ENCODE peak calls at places on chromosomes 4 and X, in four cellular contexts. N is K562, S is GM13977, Y is AG04450. W is an unnamed sample.

GRCh38 chr4:7867191-7867590 is 72.5 kb downstream of the AFAP1 start:
- DNase-seq in N (no peak), S (no peak), Y (no peak), W (no peak)

GRCh38 chr4:33626242-33626641 is 2618.1 kb downstream of the ARAP2 start:
- DNase-seq in N (no peak), S (no peak), Y (no peak), W (no peak)

GRCh38 chrX:51802917-51803688 is 59.9 kb downstream of the GSPT2 start:
- DNase-seq in Y (peak), N (peak), S (peak), W (peak)

GRCh38 chr4:148730766-148731165 is 288.6 kb upstream of the NR3C2 start:
- DNase-seq in Y (no peak), N (no peak), S (no peak), W (no peak)

GRCh38 chrX:109374276-109374960 is 107.5 kb downstream of the GUCY2F start:
- DNase-seq in N (no peak), Y (no peak), S (no peak), W (no peak)

GRCh38 chrX:42837747-42838146 is 59.8 kb upstream of the PPP1R2C start:
- DNase-seq in S (no peak), N (no peak), Y (no peak), W (peak)

GRCh38 chr4:182549386-182549785 is 306.2 kb downstream of the TENM3 start:
- DNase-seq in N (no peak), S (no peak), Y (no peak), W (no peak)

GRCh38 chrX:16874458-16875095 is 4.4 kb upstream of the RBBP7 start:
- DNase-seq in S (no peak), N (no peak), Y (no peak), W (no peak)

GRCh38 chrX:69615779-69616519 is at the start of gene EDA:
- DNase-seq in S (peak), N (peak), Y (no peak), W (peak)

GRCh38 chr4:177190995-177191568 is 118.6 kb upstream of the NEIL3 start:
- DNase-seq in N (no peak), Y (no peak), S (no peak), W (no peak)

GRCh38 chrX:118240359-118240758 is 105.5 kb upstream of the WDR44 start:
- DNase-seq in S (no peak), N (no peak), Y (no peak), W (no peak)

GRCh38 chr4:168848977-168849687 is 160.9 kb downstream of the CBR4 start:
- DNase-seq in Y (no peak), S (no peak), N (no peak), W (no peak)

GRCh38 chr4:926538-926937 is 5.6 kb downstream of the GAK start:
- DNase-seq in S (no peak), Y (no peak), N (no peak), W (no peak)

GRCh38 chrX:9515464-9515863 is 50.6 kb downstream of the TBL1X start:
- DNase-seq in Y (no peak), S (no peak), N (no peak), W (no peak)

GRCh38 chrX:111376897-111377601 is 34.9 kb downstream of the DCX start:
- DNase-seq in S (no peak), N (no peak), Y (no peak), W (no peak)

GRCh38 chrX:40449396-40449795 is 131.4 kb upstream of the ATP6AP2 start:
- DNase-seq in Y (no peak), S (no peak), N (no peak), W (no peak)

GRCh38 chrX:86002076-86002896 is 45.1 kb downstream of the CHM start:
- DNase-seq in Y (no peak), N (peak), S (no peak), W (peak)

GRCh38 chrX:15877380-15877779 is 22.8 kb upstream of the AP1S2 start:
- DNase-seq in S (no peak), N (no peak), Y (peak), W (no peak)

GRCh38 chr4:141142423-141142822 is 9.2 kb upstream of the RNF150 start:
- DNase-seq in S (no peak), Y (no peak), N (no peak), W (no peak)

GRCh38 chrX:149198980-149199732 is 305.9 kb downstream of the IDS start:
- DNase-seq in Y (no peak), N (no peak), S (no peak), W (no peak)

GRCh38 chrX:6129195-6129594 is 99.5 kb downstream of the NLGN4X start:
- DNase-seq in S (no peak), Y (no peak), N (no peak), W (no peak)

DNA sequence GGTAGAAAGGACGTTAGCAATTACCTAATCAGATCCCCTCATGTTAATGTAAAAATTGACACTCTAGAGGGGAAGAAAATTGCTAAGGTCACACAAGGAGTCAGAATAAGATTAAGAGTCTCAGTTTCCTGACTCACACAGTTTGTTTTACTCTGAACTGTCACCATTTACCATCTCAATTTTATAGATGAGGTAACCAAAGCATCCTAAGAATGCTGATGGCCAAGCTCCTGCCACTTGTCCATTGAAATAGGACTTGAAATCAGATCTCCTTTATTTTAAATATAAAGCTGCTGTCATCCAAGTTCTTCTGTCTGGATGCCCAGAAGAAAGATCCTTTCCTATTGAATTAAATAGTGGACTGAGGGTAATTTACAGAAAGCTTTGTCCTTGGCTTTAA is 114.8 kb upstream of the VAMP7 start:
- DNase-seq in S (no peak), Y (no peak), N (no peak), W (no peak)
- TF ChIP-seq CTCF in S (no peak), Y (no peak), N (no peak), W (no peak)

DNA sequence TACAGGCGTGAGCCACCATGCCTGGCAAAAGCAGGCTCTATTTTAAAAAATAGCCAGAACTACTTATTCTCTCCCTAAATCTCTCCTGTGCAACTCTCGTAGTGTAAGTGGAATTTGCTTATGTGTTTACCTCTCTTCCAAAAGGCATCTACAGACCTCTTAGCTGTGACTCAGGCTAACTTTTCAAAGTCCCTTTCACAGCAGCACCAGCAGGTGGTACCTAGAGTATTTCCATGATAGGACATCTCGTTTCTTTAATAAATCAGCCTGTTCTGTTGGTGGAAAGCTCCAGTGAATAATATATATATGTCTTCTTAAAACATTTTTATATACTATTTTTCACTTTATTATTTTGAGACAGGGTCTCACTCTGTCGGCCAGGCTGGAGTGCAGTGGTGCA is 89.0 kb downstream of the NSUN7 start:
- DNase-seq in N (no peak), Y (no peak), S (no peak), W (no peak)
- TF ChIP-seq CTCF in N (peak), Y (peak), S (no peak), W (no peak)

DNA sequence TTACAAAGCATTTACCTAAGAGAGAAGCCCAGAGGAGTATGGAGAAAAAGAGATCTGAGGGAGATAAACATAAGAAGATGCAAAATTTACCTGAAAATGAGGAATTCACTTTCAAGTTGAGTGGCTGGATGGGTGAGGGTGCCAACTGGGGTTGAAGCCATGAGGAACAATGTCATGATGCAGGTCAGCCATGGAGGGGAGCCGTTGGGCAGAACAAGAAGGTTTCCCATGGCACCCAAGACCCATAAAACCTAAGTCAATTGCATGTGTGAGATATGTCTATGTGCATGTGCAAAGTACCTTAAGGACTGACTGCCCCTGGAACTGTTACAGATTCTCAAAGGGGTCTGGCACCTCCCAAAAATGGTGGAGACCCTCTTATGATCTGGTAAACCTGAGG is 46.6 kb upstream of the PRRG1 start:
- DNase-seq in N (peak), S (no peak), Y (no peak), W (no peak)
- TF ChIP-seq CTCF in N (no peak), S (no peak), Y (peak), W (no peak)

GRCh38 chr4:153234923-153235322 is 30.7 kb downstream of the TRIM2 start:
- DNase-seq in N (no peak), Y (no peak), S (no peak), W (no peak)

GRCh38 chr4:153228512-153229145 is 24.4 kb downstream of the TRIM2 start:
- DNase-seq in S (no peak), N (no peak), Y (no peak), W (no peak)

GRCh38 chr4:153233761-153234371 is 29.6 kb downstream of the TRIM2 start:
- DNase-seq in S (no peak), Y (no peak), N (no peak), W (no peak)

GRCh38 chr4:153227501-153227900 is 23.3 kb downstream of the TRIM2 start:
- DNase-seq in N (no peak), Y (no peak), S (no peak), W (no peak)

GRCh38 chr4:153232768-153233167 is 28.5 kb downstream of the TRIM2 start:
- DNase-seq in Y (no peak), N (peak), S (no peak), W (no peak)
- TF ChIP-seq CTCF in Y (peak), N (peak), S (peak), W (no peak)

DNA sequence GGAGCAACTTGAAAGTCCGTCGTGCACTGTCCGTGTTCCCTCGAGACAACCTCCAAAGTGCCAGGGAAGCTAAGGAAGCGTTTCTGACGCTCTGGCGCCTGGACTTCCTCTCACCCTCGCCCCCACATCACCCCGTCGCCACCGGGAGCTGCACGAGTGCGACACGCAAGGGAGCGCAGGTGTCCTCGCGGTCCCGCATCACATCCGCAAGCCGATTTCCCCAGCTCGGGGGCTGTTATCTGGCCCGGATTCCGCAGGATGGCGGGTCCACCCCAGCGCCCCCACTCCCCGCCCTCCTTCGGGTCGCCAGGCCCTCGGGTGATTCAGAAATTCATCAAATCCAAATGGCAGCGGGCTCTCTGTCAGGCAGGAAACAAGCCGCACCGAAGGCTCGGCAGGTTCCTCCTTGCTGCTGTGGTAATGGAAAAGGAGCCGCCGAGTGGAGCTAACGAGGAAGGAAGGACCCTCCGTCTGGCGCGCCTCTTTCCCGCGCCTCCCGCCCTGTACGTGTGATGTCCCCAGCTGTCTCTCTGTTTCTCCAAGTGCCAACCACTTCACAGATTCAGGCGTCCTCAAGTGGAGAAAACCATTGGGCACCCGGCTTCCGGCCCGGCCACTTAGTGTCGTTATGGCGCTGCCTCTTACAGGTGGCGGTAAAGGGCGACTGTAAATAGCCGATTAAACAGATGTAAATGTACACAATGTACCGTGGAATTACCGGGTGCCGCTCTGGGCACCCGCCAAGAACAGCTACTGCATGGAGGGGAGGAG is 901 bp upstream of the SETD7 start:
- DNase-seq in Y (no peak), N (no peak), S (peak), W (peak)
- TF ChIP-seq CTCF in Y (no peak), N (no peak), S (no peak), W (peak)